ENCODE peak calls at places on chromosomes 12 and 14, in six cellular contexts. T is progenitor cell of endocrine pancreas, R is mucosa of descending colon, K is Kasumi-1, J is adrenal gland, E is endothelial cell. U is an unnamed sample.

GRCh38 chr12:42705863-42706262 is 116.3 kb upstream of the PRICKLE1 start:
- DNase-seq in T (no peak), R (peak), K (no peak), J (peak), E (no peak), U (no peak)

GRCh38 chr12:130873106-130873795 is 1.4 kb downstream of the RAN start:
- DNase-seq in T (no peak), R (no peak), K (no peak), J (no peak), E (no peak), U (peak)

GRCh38 chr14:98069712-98070133 is 1202.3 kb downstream of the BCL11B start:
- DNase-seq in T (no peak), R (no peak), K (no peak), J (no peak), E (no peak), U (no peak)

GRCh38 chr14:91009501-91010152 is 50.8 kb downstream of the RPS6KA5 start:
- DNase-seq in T (no peak), R (no peak), K (peak), J (no peak), E (no peak), U (peak)

GRCh38 chr12:52010152-52010622 is 3.4 kb downstream of the TAMALIN start:
- DNase-seq in T (no peak), R (peak), K (no peak), J (peak), E (peak), U (peak)

GRCh38 chr14:77098470-77099353 is 654 bp downstream of the CIPC start:
- DNase-seq in T (no peak), R (peak), K (no peak), J (peak), E (peak), U (no peak)

GRCh38 chr12:65122661-65123060 is 1.6 kb upstream of the WIF1 start:
- DNase-seq in T (no peak), R (no peak), K (no peak), J (no peak), E (no peak), U (no peak)

GRCh38 chr14:104424406-104425072 is 155.0 kb upstream of the C14orf180 start:
- DNase-seq in T (no peak), R (no peak), K (no peak), J (no peak), E (no peak), U (no peak)

GRCh38 chr14:27387458-27387857 is 789.6 kb upstream of the NOVA1 start:
- DNase-seq in T (no peak), R (no peak), K (no peak), J (no peak), E (no peak), U (no peak)

GRCh38 chr14:103882503-103883262 is 35.3 kb upstream of the PPP1R13B start:
- DNase-seq in T (no peak), R (no peak), K (no peak), J (no peak), E (no peak), U (no peak)

GRCh38 chr14:20996521-20996920 is 2.6 kb upstream of the SLC39A2 start:
- DNase-seq in T (no peak), R (peak), K (no peak), J (no peak), E (no peak), U (no peak)

U was measured in OCI-M1.